ENCODE peak calls at places on chromosomes 5 and 9, in nine cellular contexts. One of them, this sample, is unnamed.

GRCh38 chr5:123297866-123298265 is 125.3 kb downstream of the CEP120 start:
- DNase-seq in CD4-positive, alpha-beta memory T cell: no peak
- DNase-seq in CD4-positive, alpha-beta T cell: no peak
- DNase-seq in midbrain: no peak
- DNase-seq in breast epithelium: no peak
- DNase-seq in lower leg skin: no peak
- DNase-seq in myocyte: no peak
- DNase-seq in T-helper 9 cell: no peak
- DNase-seq in A673: no peak
- DNase-seq in this sample: no peak

GRCh38 chr9:103798620-103799019 is 295.5 kb upstream of the SMC2 start:
- DNase-seq in CD4-positive, alpha-beta memory T cell: no peak
- DNase-seq in CD4-positive, alpha-beta T cell: no peak
- DNase-seq in midbrain: no peak
- DNase-seq in breast epithelium: no peak
- DNase-seq in lower leg skin: no peak
- DNase-seq in myocyte: no peak
- DNase-seq in T-helper 9 cell: no peak
- DNase-seq in A673: no peak
- DNase-seq in this sample: no peak

GRCh38 chr9:127783111-127783621 is 2.7 kb upstream of the CDK9 start:
- DNase-seq in CD4-positive, alpha-beta memory T cell: peak
- DNase-seq in CD4-positive, alpha-beta T cell: peak
- DNase-seq in midbrain: no peak
- DNase-seq in breast epithelium: peak
- DNase-seq in lower leg skin: peak
- DNase-seq in myocyte: no peak
- DNase-seq in T-helper 9 cell: peak
- DNase-seq in A673: no peak
- DNase-seq in this sample: no peak

GRCh38 chr5:145680169-145680568 is 155.0 kb downstream of the PRELID2 start:
- DNase-seq in CD4-positive, alpha-beta memory T cell: no peak
- DNase-seq in CD4-positive, alpha-beta T cell: no peak
- DNase-seq in midbrain: no peak
- DNase-seq in breast epithelium: no peak
- DNase-seq in lower leg skin: no peak
- DNase-seq in myocyte: peak
- DNase-seq in T-helper 9 cell: no peak
- DNase-seq in A673: peak
- DNase-seq in this sample: no peak

GRCh38 chr9:19375536-19375935 is 4.5 kb downstream of the RPS6 start:
- DNase-seq in CD4-positive, alpha-beta memory T cell: no peak
- DNase-seq in CD4-positive, alpha-beta T cell: no peak
- DNase-seq in midbrain: no peak
- DNase-seq in breast epithelium: no peak
- DNase-seq in lower leg skin: no peak
- DNase-seq in myocyte: no peak
- DNase-seq in T-helper 9 cell: no peak
- DNase-seq in A673: no peak
- DNase-seq in this sample: no peak

GRCh38 chr5:143093452-143094086 is 309.9 kb downstream of the NR3C1 start:
- DNase-seq in CD4-positive, alpha-beta memory T cell: no peak
- DNase-seq in CD4-positive, alpha-beta T cell: no peak
- DNase-seq in midbrain: no peak
- DNase-seq in breast epithelium: no peak
- DNase-seq in lower leg skin: no peak
- DNase-seq in myocyte: no peak
- DNase-seq in T-helper 9 cell: no peak
- DNase-seq in A673: no peak
- DNase-seq in this sample: no peak

GRCh38 chr9:96853711-96854072 is 622 bp downstream of the ZNF782 start:
- DNase-seq in CD4-positive, alpha-beta memory T cell: peak
- DNase-seq in CD4-positive, alpha-beta T cell: no peak
- DNase-seq in midbrain: peak
- DNase-seq in breast epithelium: no peak
- DNase-seq in lower leg skin: no peak
- DNase-seq in myocyte: peak
- DNase-seq in T-helper 9 cell: no peak
- DNase-seq in A673: peak
- DNase-seq in this sample: no peak

GRCh38 chr9:74379718-74380117 is 117.4 kb upstream of the RORB start:
- DNase-seq in CD4-positive, alpha-beta memory T cell: peak
- DNase-seq in CD4-positive, alpha-beta T cell: no peak
- DNase-seq in midbrain: no peak
- DNase-seq in breast epithelium: no peak
- DNase-seq in lower leg skin: no peak
- DNase-seq in myocyte: no peak
- DNase-seq in T-helper 9 cell: no peak
- DNase-seq in A673: peak
- DNase-seq in this sample: no peak

GRCh38 chr5:3349704-3350565 is 245.7 kb upstream of the IRX1 start:
- DNase-seq in CD4-positive, alpha-beta memory T cell: no peak
- DNase-seq in CD4-positive, alpha-beta T cell: no peak
- DNase-seq in midbrain: no peak
- DNase-seq in breast epithelium: peak
- DNase-seq in lower leg skin: peak
- DNase-seq in myocyte: no peak
- DNase-seq in T-helper 9 cell: no peak
- DNase-seq in A673: no peak
- DNase-seq in this sample: no peak

GRCh38 chr5:68216737-68217231 is 1.2 kb downstream of the PIK3R1 start:
- DNase-seq in CD4-positive, alpha-beta memory T cell: peak
- DNase-seq in CD4-positive, alpha-beta T cell: no peak
- DNase-seq in midbrain: peak
- DNase-seq in breast epithelium: no peak
- DNase-seq in lower leg skin: no peak
- DNase-seq in myocyte: no peak
- DNase-seq in T-helper 9 cell: no peak
- DNase-seq in A673: peak
- DNase-seq in this sample: no peak

GRCh38 chr9:92183449-92183848 is 68.2 kb upstream of the SPTLC1 start:
- DNase-seq in CD4-positive, alpha-beta memory T cell: no peak
- DNase-seq in CD4-positive, alpha-beta T cell: no peak
- DNase-seq in midbrain: no peak
- DNase-seq in breast epithelium: no peak
- DNase-seq in lower leg skin: no peak
- DNase-seq in myocyte: no peak
- DNase-seq in T-helper 9 cell: no peak
- DNase-seq in A673: no peak
- DNase-seq in this sample: no peak

GRCh38 chr5:153546566-153546965 is 56.1 kb downstream of the GRIA1 start:
- DNase-seq in CD4-positive, alpha-beta memory T cell: no peak
- DNase-seq in CD4-positive, alpha-beta T cell: no peak
- DNase-seq in midbrain: no peak
- DNase-seq in breast epithelium: no peak
- DNase-seq in lower leg skin: no peak
- DNase-seq in myocyte: peak
- DNase-seq in T-helper 9 cell: no peak
- DNase-seq in A673: no peak
- DNase-seq in this sample: no peak

GRCh38 chr5:35803221-35803651 is 53.5 kb upstream of the IL7R start:
- DNase-seq in CD4-positive, alpha-beta memory T cell: no peak
- DNase-seq in CD4-positive, alpha-beta T cell: no peak
- DNase-seq in midbrain: peak
- DNase-seq in breast epithelium: no peak
- DNase-seq in lower leg skin: no peak
- DNase-seq in myocyte: peak
- DNase-seq in T-helper 9 cell: no peak
- DNase-seq in A673: peak
- DNase-seq in this sample: peak

GRCh38 chr9:135612981-135613910 is 26.1 kb downstream of the GLT6D1 start:
- DNase-seq in CD4-positive, alpha-beta memory T cell: no peak
- DNase-seq in CD4-positive, alpha-beta T cell: no peak
- DNase-seq in midbrain: no peak
- DNase-seq in breast epithelium: peak
- DNase-seq in lower leg skin: peak
- DNase-seq in myocyte: no peak
- DNase-seq in T-helper 9 cell: no peak
- DNase-seq in A673: no peak
- DNase-seq in this sample: no peak

GRCh38 chr9:117795271-117795670 is 91.1 kb downstream of the TLR4 start:
- DNase-seq in CD4-positive, alpha-beta memory T cell: no peak
- DNase-seq in CD4-positive, alpha-beta T cell: no peak
- DNase-seq in midbrain: no peak
- DNase-seq in breast epithelium: no peak
- DNase-seq in lower leg skin: no peak
- DNase-seq in myocyte: no peak
- DNase-seq in T-helper 9 cell: no peak
- DNase-seq in A673: no peak
- DNase-seq in this sample: no peak

GRCh38 chr5:122064992-122065391 is 13.1 kb downstream of the LOX start:
- DNase-seq in CD4-positive, alpha-beta memory T cell: no peak
- DNase-seq in CD4-positive, alpha-beta T cell: no peak
- DNase-seq in midbrain: no peak
- DNase-seq in breast epithelium: no peak
- DNase-seq in lower leg skin: no peak
- DNase-seq in myocyte: no peak
- DNase-seq in T-helper 9 cell: no peak
- DNase-seq in A673: no peak
- DNase-seq in this sample: no peak

GRCh38 chr5:39716532-39716971 is 291.8 kb upstream of the DAB2 start:
- DNase-seq in CD4-positive, alpha-beta memory T cell: peak
- DNase-seq in CD4-positive, alpha-beta T cell: peak
- DNase-seq in midbrain: no peak
- DNase-seq in breast epithelium: no peak
- DNase-seq in lower leg skin: no peak
- DNase-seq in myocyte: peak
- DNase-seq in T-helper 9 cell: no peak
- DNase-seq in A673: peak
- DNase-seq in this sample: no peak

GRCh38 chr5:112684737-112685136 is 52.9 kb upstream of the APC start:
- DNase-seq in CD4-positive, alpha-beta memory T cell: no peak
- DNase-seq in CD4-positive, alpha-beta T cell: no peak
- DNase-seq in midbrain: peak
- DNase-seq in breast epithelium: no peak
- DNase-seq in lower leg skin: no peak
- DNase-seq in myocyte: peak
- DNase-seq in T-helper 9 cell: no peak
- DNase-seq in A673: no peak
- DNase-seq in this sample: no peak

GRCh38 chr5:139668064-139668880 is 20.1 kb downstream of the CXXC5 start:
- DNase-seq in CD4-positive, alpha-beta memory T cell: peak
- DNase-seq in CD4-positive, alpha-beta T cell: no peak
- DNase-seq in midbrain: peak
- DNase-seq in breast epithelium: no peak
- DNase-seq in lower leg skin: no peak
- DNase-seq in myocyte: peak
- DNase-seq in T-helper 9 cell: no peak
- DNase-seq in A673: peak
- DNase-seq in this sample: no peak

GRCh38 chr5:14471557-14471956 is 110.0 kb upstream of the OTULINL start:
- DNase-seq in CD4-positive, alpha-beta memory T cell: no peak
- DNase-seq in CD4-positive, alpha-beta T cell: no peak
- DNase-seq in midbrain: no peak
- DNase-seq in breast epithelium: no peak
- DNase-seq in lower leg skin: no peak
- DNase-seq in myocyte: no peak
- DNase-seq in T-helper 9 cell: no peak
- DNase-seq in A673: no peak
- DNase-seq in this sample: no peak

GRCh38 chr9:133769511-133770075 is 31.4 kb upstream of the SARDH start:
- DNase-seq in CD4-positive, alpha-beta memory T cell: no peak
- DNase-seq in CD4-positive, alpha-beta T cell: no peak
- DNase-seq in midbrain: no peak
- DNase-seq in breast epithelium: no peak
- DNase-seq in lower leg skin: peak
- DNase-seq in myocyte: no peak
- DNase-seq in T-helper 9 cell: no peak
- DNase-seq in A673: no peak
- DNase-seq in this sample: peak

GRCh38 chr5:73214921-73215490 is 42.0 kb downstream of the TMEM174 start:
- DNase-seq in CD4-positive, alpha-beta memory T cell: no peak
- DNase-seq in CD4-positive, alpha-beta T cell: no peak
- DNase-seq in midbrain: no peak
- DNase-seq in breast epithelium: no peak
- DNase-seq in lower leg skin: no peak
- DNase-seq in myocyte: no peak
- DNase-seq in T-helper 9 cell: no peak
- DNase-seq in A673: no peak
- DNase-seq in this sample: no peak

GRCh38 chr5:145295236-145295635 is 539.9 kb downstream of the PRELID2 start:
- DNase-seq in CD4-positive, alpha-beta memory T cell: no peak
- DNase-seq in CD4-positive, alpha-beta T cell: no peak
- DNase-seq in midbrain: no peak
- DNase-seq in breast epithelium: no peak
- DNase-seq in lower leg skin: no peak
- DNase-seq in myocyte: no peak
- DNase-seq in T-helper 9 cell: no peak
- DNase-seq in A673: no peak
- DNase-seq in this sample: no peak

GRCh38 chr9:127014210-127014609 is 99.6 kb downstream of the RALGPS1 start:
- DNase-seq in CD4-positive, alpha-beta memory T cell: no peak
- DNase-seq in CD4-positive, alpha-beta T cell: no peak
- DNase-seq in midbrain: no peak
- DNase-seq in breast epithelium: no peak
- DNase-seq in lower leg skin: no peak
- DNase-seq in myocyte: no peak
- DNase-seq in T-helper 9 cell: no peak
- DNase-seq in A673: no peak
- DNase-seq in this sample: no peak

GRCh38 chr5:151454166-151454565 is 6.8 kb downstream of the SLC36A1 start:
- DNase-seq in CD4-positive, alpha-beta memory T cell: no peak
- DNase-seq in CD4-positive, alpha-beta T cell: no peak
- DNase-seq in midbrain: no peak
- DNase-seq in breast epithelium: no peak
- DNase-seq in lower leg skin: no peak
- DNase-seq in myocyte: peak
- DNase-seq in T-helper 9 cell: no peak
- DNase-seq in A673: no peak
- DNase-seq in this sample: no peak

GRCh38 chr5:129379406-129379805 is 80.7 kb upstream of the ADAMTS19 start:
- DNase-seq in CD4-positive, alpha-beta memory T cell: no peak
- DNase-seq in CD4-positive, alpha-beta T cell: no peak
- DNase-seq in midbrain: no peak
- DNase-seq in breast epithelium: no peak
- DNase-seq in lower leg skin: no peak
- DNase-seq in myocyte: peak
- DNase-seq in T-helper 9 cell: no peak
- DNase-seq in A673: no peak
- DNase-seq in this sample: no peak

GRCh38 chr5:76367623-76368366 is 35.3 kb upstream of the IQGAP2 start:
- DNase-seq in CD4-positive, alpha-beta memory T cell: no peak
- DNase-seq in CD4-positive, alpha-beta T cell: no peak
- DNase-seq in midbrain: no peak
- DNase-seq in breast epithelium: no peak
- DNase-seq in lower leg skin: no peak
- DNase-seq in myocyte: no peak
- DNase-seq in T-helper 9 cell: no peak
- DNase-seq in A673: no peak
- DNase-seq in this sample: no peak

GRCh38 chr5:14397717-14398116 is 183.9 kb upstream of the OTULINL start:
- DNase-seq in CD4-positive, alpha-beta memory T cell: no peak
- DNase-seq in CD4-positive, alpha-beta T cell: no peak
- DNase-seq in midbrain: no peak
- DNase-seq in breast epithelium: peak
- DNase-seq in lower leg skin: no peak
- DNase-seq in myocyte: peak
- DNase-seq in T-helper 9 cell: no peak
- DNase-seq in A673: no peak
- DNase-seq in this sample: no peak

GRCh38 chr5:62376064-62376463 is 27.6 kb downstream of the DIMT1 start:
- DNase-seq in CD4-positive, alpha-beta memory T cell: no peak
- DNase-seq in CD4-positive, alpha-beta T cell: no peak
- DNase-seq in midbrain: no peak
- DNase-seq in breast epithelium: no peak
- DNase-seq in lower leg skin: no peak
- DNase-seq in myocyte: no peak
- DNase-seq in T-helper 9 cell: no peak
- DNase-seq in A673: no peak
- DNase-seq in this sample: no peak

GRCh38 chr5:30765227-30765626 is 428.3 kb upstream of the CDH6 start:
- DNase-seq in CD4-positive, alpha-beta memory T cell: no peak
- DNase-seq in CD4-positive, alpha-beta T cell: no peak
- DNase-seq in midbrain: no peak
- DNase-seq in breast epithelium: no peak
- DNase-seq in lower leg skin: no peak
- DNase-seq in myocyte: no peak
- DNase-seq in T-helper 9 cell: no peak
- DNase-seq in A673: peak
- DNase-seq in this sample: no peak

GRCh38 chr5:19625562-19625961 is 362.4 kb downstream of the CDH18 start:
- DNase-seq in CD4-positive, alpha-beta memory T cell: no peak
- DNase-seq in CD4-positive, alpha-beta T cell: no peak
- DNase-seq in midbrain: no peak
- DNase-seq in breast epithelium: no peak
- DNase-seq in lower leg skin: no peak
- DNase-seq in myocyte: no peak
- DNase-seq in T-helper 9 cell: no peak
- DNase-seq in A673: no peak
- DNase-seq in this sample: no peak

This sample was measured in ovary.